ENCODE peak calls at places on chromosome 19, in six cellular contexts. Y is WTC11, Q is A549, E is K562, C is endothelial cell of umbilical vein, F is H1. U is an unnamed sample.

GRCh38 chr19:37990362-37990761 is 83.4 kb downstream of the SIPA1L3 start:
- DNase-seq in E (no peak), Q (no peak), C (no peak), F (no peak), Y (peak), U (no peak)

GRCh38 chr19:42154471-42155323 is 22.5 kb upstream of the POU2F2 start:
- DNase-seq in Y (no peak), E (no peak), Q (no peak), C (no peak), F (no peak), U (no peak)

GRCh38 chr19:46211201-46211881 is 18.2 kb upstream of the IGFL1 start:
- DNase-seq in Y (peak), F (peak), C (peak), E (no peak), Q (no peak), U (no peak)

GRCh38 chr19:408441-409005 is 424 bp downstream of the C2CD4C start:
- DNase-seq in F (no peak), C (no peak), Y (no peak), Q (no peak), E (no peak), U (no peak)

GRCh38 chr19:18590273-18591272 is 2.0 kb downstream of the REX1BD start:
- DNase-seq in F (peak), C (no peak), E (peak), Q (peak), Y (peak), U (peak)

GRCh38 chr19:728011-728410 is 19.3 kb downstream of the PALM start:
- DNase-seq in F (no peak), Y (no peak), C (peak), Q (no peak), E (no peak), U (no peak)

GRCh38 chr19:3668331-3669133 is 31.7 kb downstream of the PIP5K1C start:
- DNase-seq in E (peak), F (no peak), Y (no peak), C (no peak), Q (no peak), U (peak)

GRCh38 chr19:18232540-18233223 is 6.4 kb upstream of the PDE4C start:
- DNase-seq in Q (no peak), Y (peak), F (no peak), C (no peak), E (peak), U (no peak)

GRCh38 chr19:38452430-38453366 is 19.2 kb downstream of the RYR1 start:
- DNase-seq in E (peak), F (peak), Q (no peak), C (no peak), Y (peak), U (no peak)

GRCh38 chr19:15438124-15438496 is 11.6 kb downstream of the WIZ start:
- DNase-seq in Q (no peak), C (no peak), Y (no peak), F (no peak), E (no peak), U (peak)

GRCh38 chr19:51407631-51408131 is 9.8 kb downstream of the SIGLEC10 start:
- DNase-seq in F (no peak), Y (peak), C (peak), Q (peak), E (peak), U (peak)

GRCh38 chr19:19543640-19544039 is 5.6 kb downstream of the CILP2 start:
- DNase-seq in E (no peak), Y (no peak), Q (no peak), C (no peak), F (no peak), U (no peak)

GRCh38 chr19:40420766-40421467 is 4.9 kb downstream of the SERTAD1 start:
- DNase-seq in F (no peak), Y (peak), C (peak), Q (peak), E (peak), U (peak)

DNA sequence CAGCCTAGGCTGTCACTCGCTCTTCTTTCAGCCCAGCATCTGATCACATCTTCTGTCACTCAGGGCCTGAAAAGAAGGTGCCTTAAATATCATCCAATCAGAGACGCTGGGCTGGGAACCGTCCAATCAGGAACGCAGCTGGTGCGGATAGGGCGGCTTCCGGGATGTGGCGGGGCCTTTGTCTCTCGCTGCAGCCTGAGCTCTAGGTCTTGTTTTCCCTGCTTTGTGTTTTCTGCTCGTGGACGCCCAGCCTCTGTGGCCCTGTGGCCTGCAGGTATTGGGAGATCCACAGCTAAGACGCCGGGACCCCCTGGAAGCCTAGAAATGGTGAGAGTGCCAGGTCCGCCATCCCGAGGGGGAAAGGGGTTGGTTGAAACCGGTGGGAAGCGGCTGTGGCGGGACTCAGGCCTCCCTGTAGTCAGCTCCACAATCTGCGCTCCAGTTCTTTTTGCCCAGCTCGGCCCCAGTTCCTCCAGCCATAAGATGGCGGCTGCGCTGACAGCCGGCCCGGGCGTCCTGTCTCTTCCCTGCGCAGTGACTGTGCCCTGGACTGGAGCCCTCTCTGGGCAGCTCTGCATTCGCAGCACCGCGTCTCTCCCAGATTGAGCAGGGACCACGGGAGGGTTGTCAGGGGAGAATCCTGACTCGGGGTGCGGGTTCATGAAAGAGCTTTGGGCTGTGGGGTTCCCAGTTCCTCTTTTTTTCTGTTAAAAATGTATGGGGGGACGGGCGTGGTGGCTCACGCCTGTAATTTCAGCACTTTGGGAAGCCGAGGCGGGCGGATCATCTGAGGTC is at the start of gene ZNF85:
- DNase-seq in C (peak), E (peak), F (peak), Y (peak), Q (no peak), U (peak)
- TF ChIP-seq JUN in C (no peak), E (no peak), F (no peak), Y (peak), Q (no peak), U (no peak)

DNA sequence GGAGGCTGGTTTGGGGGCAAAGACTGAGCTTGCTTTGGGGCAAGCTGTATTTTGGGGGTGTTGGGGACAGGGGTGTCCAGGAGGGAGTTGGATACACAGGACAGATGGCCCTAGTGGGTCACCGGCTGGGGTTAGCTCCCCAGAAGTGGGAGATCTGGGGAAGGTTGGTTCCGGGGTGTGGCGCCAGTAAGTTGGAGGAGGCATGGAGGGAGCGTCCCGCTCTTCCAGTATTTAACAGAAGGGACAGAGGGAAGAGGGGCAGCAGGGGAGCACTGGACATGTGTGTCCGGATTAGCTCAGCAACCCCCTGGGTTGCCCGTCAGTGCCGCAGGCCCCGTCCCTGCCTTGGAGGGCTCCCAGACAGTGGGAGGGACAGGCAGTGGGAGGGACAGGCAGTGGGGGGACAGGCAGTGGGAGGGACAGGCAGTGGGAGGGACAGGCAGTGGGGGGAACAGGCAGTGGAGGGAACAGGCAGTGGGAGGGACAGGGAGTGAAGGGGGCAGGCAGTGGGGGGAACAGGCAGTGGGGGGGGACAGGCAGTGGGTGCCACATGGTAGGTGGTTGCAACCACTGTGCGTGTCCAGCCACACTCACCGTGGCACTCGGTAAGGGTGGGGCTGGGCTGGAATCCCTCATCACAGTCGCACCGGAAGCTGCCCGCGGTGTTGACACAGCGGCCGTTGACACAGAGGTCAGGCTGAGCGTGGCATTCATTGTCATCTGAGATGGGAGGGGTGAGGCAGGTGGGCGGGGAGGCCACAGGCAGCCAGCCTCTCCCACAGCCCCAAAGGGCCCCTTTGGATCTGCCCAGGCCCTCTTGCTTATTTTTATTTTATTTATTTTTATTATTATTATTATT is 33.3 kb downstream of the CCL25 start:
- DNase-seq in Y (no peak), C (no peak), Q (peak), E (peak), F (no peak), U (peak)
- TF ChIP-seq JUN in Y (no peak), C (no peak), Q (no peak), E (peak), F (no peak), U (no peak)

GRCh38 chr19:2064788-2065524 is 13.9 kb upstream of the MKNK2 start:
- DNase-seq in Y (no peak), C (no peak), Q (no peak), F (no peak), E (no peak), U (no peak)
- TF ChIP-seq JUN in Y (no peak), C (no peak), Q (no peak), F (no peak), E (no peak), U (no peak)

GRCh38 chr19:47615230-47615629 is 6.3 kb downstream of the BICRA start:
- DNase-seq in Q (no peak), Y (no peak), E (no peak), F (no peak), C (no peak), U (no peak)

GRCh38 chr19:47613165-47614146 is 4.5 kb downstream of the BICRA start:
- DNase-seq in C (peak), Q (no peak), E (peak), F (no peak), Y (peak), U (no peak)

GRCh38 chr19:47618771-47619170 is 9.8 kb downstream of the BICRA start:
- DNase-seq in Y (no peak), F (no peak), Q (no peak), E (no peak), C (no peak), U (no peak)

GRCh38 chr19:47614559-47614958 is 5.6 kb downstream of the BICRA start:
- DNase-seq in E (no peak), F (no peak), Q (no peak), Y (no peak), C (no peak), U (no peak)

DNA sequence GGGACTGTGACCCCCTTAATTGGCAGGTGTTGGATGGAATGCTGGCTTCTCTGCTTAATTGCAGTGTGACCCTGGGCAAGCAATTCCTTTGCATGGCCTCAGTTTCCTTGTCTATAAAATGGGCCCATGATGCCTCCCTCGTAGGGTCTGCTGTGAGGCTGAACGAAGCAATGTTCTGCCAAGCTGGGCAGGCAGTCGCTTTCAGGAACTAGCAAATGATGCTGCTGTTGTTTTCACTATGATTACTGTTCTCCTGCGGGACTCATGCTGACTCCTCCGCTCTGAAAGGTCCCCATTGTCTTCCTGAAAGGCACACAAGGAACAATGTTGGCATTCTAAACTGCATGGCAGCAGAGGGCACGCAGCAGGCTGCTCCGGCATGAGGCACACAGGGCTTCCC is 6.8 kb downstream of the BICRA start:
- DNase-seq in E (no peak), Y (no peak), F (no peak), Q (no peak), C (no peak), U (no peak)
- TF ChIP-seq JUN in E (no peak), Y (no peak), F (no peak), Q (no peak), C (no peak), U (no peak)

GRCh38 chr19:30309983-30310805 is 62.0 kb upstream of the ZNF536 start:
- DNase-seq in C (no peak), F (no peak), E (no peak), Y (no peak), Q (no peak), U (no peak)
- TF ChIP-seq JUN in C (no peak), F (no peak), E (no peak), Y (no peak), Q (no peak), U (no peak)

GRCh38 chr19:12749938-12750521 is 1.6 kb upstream of the BEST2 start:
- DNase-seq in E (no peak), C (no peak), Y (no peak), F (no peak), Q (no peak), U (no peak)
- TF ChIP-seq JUN in E (no peak), C (no peak), Y (no peak), F (no peak), Q (no peak), U (no peak)

GRCh38 chr19:21569497-21569870 is 64.1 kb downstream of the ZNF429 start:
- DNase-seq in E (no peak), C (no peak), Y (no peak), F (no peak), Q (no peak), U (no peak)

GRCh38 chr19:21566073-21566472 is 60.7 kb downstream of the ZNF429 start:
- DNase-seq in Y (no peak), Q (no peak), C (no peak), E (peak), F (no peak), U (no peak)

GRCh38 chr19:21574607-21575006 is 69.2 kb downstream of the ZNF429 start:
- DNase-seq in Y (no peak), Q (no peak), C (no peak), E (no peak), F (no peak), U (no peak)

GRCh38 chr19:21571316-21571715 is 65.9 kb downstream of the ZNF429 start:
- DNase-seq in Y (no peak), Q (no peak), E (no peak), C (no peak), F (no peak), U (no peak)

DNA sequence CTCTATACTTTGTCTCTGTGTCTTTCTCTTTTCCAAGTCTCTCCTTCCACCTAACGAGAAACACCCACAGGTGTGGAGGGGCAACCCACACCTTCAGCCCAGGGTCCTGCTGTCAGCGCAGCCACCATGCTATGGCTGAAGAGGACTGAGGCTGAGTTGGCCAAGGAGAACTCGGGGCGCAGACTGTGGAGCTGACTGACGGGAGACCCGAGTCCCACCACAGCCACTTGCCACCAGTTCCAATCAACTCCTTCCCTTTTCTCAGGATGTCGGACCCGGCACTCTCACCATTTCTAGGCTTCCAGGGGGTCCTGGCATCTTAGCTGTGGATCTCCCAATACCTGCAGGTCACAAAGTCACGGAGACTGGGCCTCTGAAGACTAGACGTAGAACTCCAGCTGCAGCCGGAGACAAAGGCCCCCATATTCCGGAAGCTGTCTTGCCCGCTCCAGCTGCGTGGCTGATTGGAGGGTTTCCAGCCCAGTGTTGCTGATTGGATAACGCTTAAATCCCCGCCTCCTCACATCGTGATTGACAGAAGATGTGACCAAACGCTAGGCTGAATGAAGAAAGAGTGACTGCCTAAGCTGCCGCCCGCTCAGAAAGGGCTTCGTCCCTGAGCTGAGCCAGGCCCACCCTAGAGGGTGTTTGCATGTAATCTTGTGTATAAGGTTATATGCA is 63.6 kb downstream of the ZNF429 start:
- DNase-seq in C (no peak), F (no peak), E (no peak), Y (no peak), Q (no peak), U (no peak)
- TF ChIP-seq JUN in C (no peak), F (no peak), E (no peak), Y (no peak), Q (no peak), U (no peak)

DNA sequence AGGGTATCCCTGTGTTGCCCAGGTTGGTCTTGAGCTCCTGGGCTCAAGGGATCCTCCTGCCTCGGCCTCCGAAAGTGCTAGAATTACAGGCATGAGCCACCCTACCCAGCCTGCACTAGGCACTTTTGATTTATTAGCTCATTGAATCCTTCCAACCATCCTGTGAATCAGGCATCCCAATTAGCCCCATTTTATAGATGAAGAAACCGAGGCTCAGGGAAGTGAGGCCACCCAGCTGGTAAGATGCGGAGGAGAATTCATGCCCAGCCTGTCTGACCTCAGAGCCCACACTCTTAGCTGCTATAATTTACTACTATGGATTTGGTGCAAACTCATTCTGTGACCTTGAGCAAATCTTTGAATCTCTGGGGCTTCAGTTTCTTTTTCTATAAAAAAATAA is 17.8 kb upstream of the CACNG8 start:
- DNase-seq in C (no peak), Q (no peak), F (no peak), Y (no peak), E (no peak), U (no peak)
- TF ChIP-seq JUN in C (no peak), Q (no peak), F (no peak), Y (no peak), E (no peak), U (no peak)

DNA sequence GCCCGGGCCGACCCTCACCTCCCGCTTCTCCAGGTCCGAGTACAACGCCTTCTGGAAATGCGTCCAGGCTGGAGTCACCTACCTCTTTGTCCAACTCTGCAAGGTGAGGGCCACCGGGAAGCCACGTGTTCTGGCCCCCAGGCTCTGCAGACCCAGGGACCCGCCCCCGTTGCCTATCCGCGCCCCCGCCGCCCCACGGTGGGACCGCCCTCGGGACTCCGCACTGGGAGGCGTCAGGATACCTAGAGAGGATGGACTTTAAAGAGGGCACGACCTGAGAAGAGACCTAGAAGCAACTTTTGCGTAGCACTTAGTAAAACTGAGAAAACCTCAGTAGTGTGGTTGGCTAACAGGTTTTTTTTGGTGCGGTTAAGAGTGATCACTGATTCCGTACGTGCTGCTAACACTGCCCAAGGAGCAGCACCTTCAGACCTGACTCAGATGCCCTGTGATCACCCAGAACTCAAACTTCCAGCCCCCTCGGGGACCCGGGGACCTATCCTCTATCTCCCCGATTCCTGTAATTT is 492 bp downstream of the TMEM147 start:
- DNase-seq in Y (peak), E (peak), F (no peak), Q (peak), C (no peak), U (no peak)
- TF ChIP-seq JUN in Y (no peak), E (no peak), F (no peak), Q (no peak), C (no peak), U (no peak)